ENCODE peak calls at places on chromosome 10, in seven cellular contexts. C, Z, U, N, Y, H and P are unnamed samples.

GRCh38 chr10:28012990-28013389 is 14.1 kb upstream of the ODAD2 start:
- DNase-seq in C (no peak), Z (no peak), U (no peak), N (no peak), Y (no peak), H (no peak), P (no peak)

GRCh38 chr10:129496995-129497394 is 30.0 kb downstream of the MGMT start:
- DNase-seq in C (no peak), Z (no peak), U (no peak), N (no peak), Y (no peak), H (no peak), P (no peak)

GRCh38 chr10:28668363-28669226 is 8.7 kb upstream of the BAMBI start:
- DNase-seq in C (no peak), Z (peak; percentile 77), U (peak; percentile 56), N (no peak), Y (peak; percentile 62), H (peak; percentile 83), P (peak; percentile 93)

GRCh38 chr10:129909531-129910286 is 54.4 kb downstream of the EBF3 start:
- DNase-seq in C (no peak), Z (no peak), U (no peak), N (no peak), Y (no peak), H (no peak), P (no peak)

GRCh38 chr10:34024708-34025425 is 690.4 kb upstream of the NRP1 start:
- DNase-seq in C (no peak), Z (peak; percentile 43), U (no peak), N (no peak), Y (no peak), H (peak; percentile 62), P (peak; percentile 65)

GRCh38 chr10:113360870-113361269 is 192.0 kb upstream of the HABP2 start:
- DNase-seq in C (no peak), Z (no peak), U (no peak), N (no peak), Y (no peak), H (no peak), P (no peak)

GRCh38 chr10:72688208-72688651 is 3.7 kb upstream of the MCU start:
- DNase-seq in C (no peak), Z (no peak), U (peak; percentile 73), N (peak; percentile 95), Y (peak; percentile 77), H (no peak), P (peak; percentile 20)

GRCh38 chr10:97551271-97551670 is 21.3 kb upstream of the ANKRD2 start:
- DNase-seq in C (no peak), Z (no peak), U (no peak), N (no peak), Y (no peak), H (no peak), P (no peak)

GRCh38 chr10:19816420-19817250 is at the start of gene PLXDC2:
- DNase-seq in C (peak; percentile 44), Z (peak; percentile 51), U (peak; percentile 59), N (peak; percentile 36), Y (peak; percentile 68), H (peak; percentile 79), P (peak; percentile 88)

GRCh38 chr10:62250594-62251198 is 17.9 kb downstream of the RTKN2 start:
- DNase-seq in C (no peak), Z (no peak), U (peak; percentile 48), N (peak; percentile 82), Y (peak; percentile 64), H (no peak), P (no peak)

GRCh38 chr10:133035952-133036351 is 51.8 kb upstream of the ADGRA1 start:
- DNase-seq in C (no peak), Z (no peak), U (no peak), N (no peak), Y (no peak), H (no peak), P (no peak)
- H2BK120ac ChIP-seq in C (no peak overlapping the region), Z (no peak overlapping the region), U (no peak overlapping the region), N (no peak overlapping the region), Y (no peak overlapping the region), H (no peak overlapping the region), P (no peak overlapping the region)

DNA sequence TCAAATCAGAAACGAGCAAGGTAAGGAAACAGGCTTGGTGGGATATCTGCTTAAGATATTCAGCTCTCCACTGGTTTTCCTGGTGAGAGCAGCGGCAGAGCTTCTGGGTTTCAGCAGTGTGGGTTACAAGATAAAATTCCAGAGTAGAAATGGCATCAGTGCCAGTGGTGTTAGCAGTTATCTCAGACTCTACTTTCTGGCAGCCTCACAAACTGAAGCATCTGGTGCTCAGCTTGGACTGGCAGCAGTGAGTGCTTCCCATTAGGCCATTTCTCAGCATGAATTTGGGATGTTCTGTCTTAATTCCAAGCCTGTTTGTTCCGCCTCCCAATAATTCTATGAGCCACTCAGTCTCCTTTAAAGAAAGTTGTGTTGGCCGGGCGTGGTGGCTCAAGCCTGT is 6.9 kb upstream of the GSTO2 start:
- DNase-seq in C (no peak), Z (no peak), U (no peak), N (no peak), Y (no peak), H (no peak), P (peak; percentile 35)
- H3K27ac ChIP-seq in C (no peak overlapping the region), Z (no peak overlapping the region), U (no peak overlapping the region), N (no peak overlapping the region), Y (no peak overlapping the region), H (no peak overlapping the region), P (no peak overlapping the region)

DNA sequence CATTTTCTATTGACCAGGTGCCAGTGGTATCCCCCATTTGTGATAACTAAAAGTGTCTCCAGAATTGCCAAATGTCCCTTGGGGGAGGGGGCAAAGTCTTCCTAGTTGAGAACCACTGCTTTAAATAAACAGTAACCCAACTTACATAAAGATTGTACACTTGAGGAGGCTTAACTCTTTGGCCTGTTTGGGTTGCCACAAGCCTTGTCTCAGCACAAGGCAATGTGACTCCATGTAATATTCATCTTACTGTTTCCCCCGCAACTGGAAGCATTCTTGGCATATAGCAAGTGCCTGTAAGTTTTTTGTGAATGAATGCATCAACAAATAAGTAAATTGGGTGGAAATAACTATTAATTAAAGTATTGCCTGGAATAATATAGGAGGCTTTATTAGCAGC is 108.3 kb downstream of the ANK3 start:
- DNase-seq in C (no peak), Z (no peak), U (peak; percentile 83), N (peak; percentile 80), Y (no peak), H (no peak), P (no peak)
- H2BK120ac ChIP-seq in C (no peak overlapping the region), Z (no peak overlapping the region), U (no peak overlapping the region), N (no peak overlapping the region), Y (no peak overlapping the region), H (no peak overlapping the region), P (no peak overlapping the region)

DNA sequence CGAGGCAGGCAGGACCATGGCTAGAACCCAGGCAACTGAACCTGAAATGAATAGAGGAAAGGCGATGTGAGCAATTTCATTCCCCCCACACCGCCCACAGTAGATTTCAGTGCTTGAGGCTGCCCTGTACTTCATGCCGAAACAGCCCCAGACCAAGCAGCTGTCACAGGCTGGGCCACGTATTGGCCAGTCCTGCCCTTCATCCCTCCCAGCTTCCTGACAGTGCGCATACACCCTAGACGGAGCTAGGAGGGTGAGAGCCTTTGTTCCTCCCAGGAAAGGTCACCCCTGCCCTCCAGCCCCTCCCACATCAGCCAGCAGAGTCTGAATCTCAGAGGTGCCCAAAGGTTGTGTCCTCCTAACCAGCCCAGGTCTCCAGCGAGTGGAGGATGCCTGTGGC is 98.8 kb downstream of the ZMIZ1 start:
- DNase-seq in C (no peak), Z (no peak), U (no peak), N (no peak), Y (no peak), H (no peak), P (no peak)
- H3K27ac ChIP-seq in C (no peak overlapping the region), Z (no peak overlapping the region), U (no peak overlapping the region), N (no peak overlapping the region), Y (no peak overlapping the region), H (no peak overlapping the region), P (no peak overlapping the region)

GRCh38 chr10:127028556-127028955 is 123.3 kb downstream of the DOCK1 start:
- DNase-seq in C (no peak), Z (no peak), U (no peak), N (no peak), Y (no peak), H (no peak), P (no peak)
- H2BK120ac ChIP-seq in C (no peak overlapping the region), Z (no peak overlapping the region), U (no peak overlapping the region), N (no peak overlapping the region), Y (no peak overlapping the region), H (no peak overlapping the region), P (no peak overlapping the region)

DNA sequence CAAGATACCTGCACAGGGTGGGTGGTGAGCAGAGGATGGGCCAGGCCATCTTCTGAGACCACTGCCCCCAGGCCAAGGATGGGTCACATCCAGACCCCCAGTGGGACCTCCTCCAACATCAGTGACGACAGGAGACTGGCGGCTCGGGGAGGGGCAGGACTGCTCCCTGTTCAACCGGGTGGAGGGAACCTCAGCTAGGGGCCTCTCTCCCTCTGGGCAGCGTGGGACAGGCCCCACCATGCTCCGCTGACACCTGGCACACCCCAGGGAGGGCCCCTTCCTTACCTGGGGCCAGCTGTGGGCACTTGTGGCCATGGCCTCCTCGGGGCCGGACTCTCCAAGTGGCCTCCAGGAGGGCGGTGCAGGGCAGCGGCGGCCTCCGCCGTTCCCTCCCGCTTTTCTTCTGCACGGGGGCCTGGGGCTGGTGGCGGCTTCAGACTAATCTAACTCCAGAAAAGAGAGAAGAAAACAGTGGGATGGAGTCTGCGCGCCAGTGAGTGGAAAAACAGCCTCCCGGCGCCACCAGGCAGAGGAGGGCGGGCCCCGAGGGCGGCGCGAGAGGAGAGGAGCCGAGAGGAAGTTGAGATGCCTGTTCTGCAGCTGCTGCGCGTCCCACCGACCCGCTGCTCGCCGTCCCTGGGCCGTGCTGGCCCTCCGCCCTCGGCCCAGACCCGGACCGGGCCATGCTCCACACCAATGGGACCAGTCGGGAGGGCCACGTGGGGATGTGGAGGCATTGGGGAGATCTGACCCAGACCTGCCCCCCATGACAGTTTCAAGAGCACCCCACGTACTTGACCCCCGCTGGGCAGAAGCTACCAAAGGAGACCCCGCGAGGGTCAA is at the start of gene CALHM2:
- DNase-seq in C (peak; percentile 43), Z (peak; percentile 72), U (peak; percentile 68), N (peak; percentile 41), Y (peak; percentile 88), H (peak; percentile 72), P (peak; percentile 73)
- H3K27ac ChIP-seq in C (peak within 1 kb of the TSS; percentile 23), Z (no peak within 1 kb of the TSS), U (no peak within 1 kb of the TSS), N (peak within 1 kb of the TSS; percentile 25), Y (peak within 1 kb of the TSS; percentile 2), H (no peak within 1 kb of the TSS), P (peak within 1 kb of the TSS; percentile 28)

DNA sequence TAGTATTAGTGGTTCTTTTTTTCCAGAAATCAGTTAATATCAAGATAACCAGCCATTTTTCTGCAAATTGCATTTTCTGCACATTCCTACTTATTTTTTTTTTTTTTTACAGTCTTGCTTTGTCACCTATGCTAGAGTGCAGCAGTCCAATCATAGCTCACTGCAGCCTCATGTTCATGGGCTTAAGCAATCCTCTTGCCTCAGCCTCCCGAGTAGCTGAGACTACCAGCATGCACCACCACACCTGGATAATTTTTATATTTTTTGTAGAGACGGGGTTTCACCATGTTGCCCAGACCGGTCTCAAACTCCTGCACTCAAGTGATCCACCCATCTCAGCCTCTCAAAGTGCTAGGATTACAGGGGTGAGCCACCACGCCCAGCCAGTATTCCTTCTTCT is 38.0 kb upstream of the ARHGAP12 start:
- DNase-seq in C (no peak), Z (no peak), U (no peak), N (no peak), Y (peak; percentile 80), H (no peak), P (no peak)
- H2BK120ac ChIP-seq in C (no peak overlapping the region), Z (no peak overlapping the region), U (no peak overlapping the region), N (no peak overlapping the region), Y (no peak overlapping the region), H (no peak overlapping the region), P (no peak overlapping the region)

DNA sequence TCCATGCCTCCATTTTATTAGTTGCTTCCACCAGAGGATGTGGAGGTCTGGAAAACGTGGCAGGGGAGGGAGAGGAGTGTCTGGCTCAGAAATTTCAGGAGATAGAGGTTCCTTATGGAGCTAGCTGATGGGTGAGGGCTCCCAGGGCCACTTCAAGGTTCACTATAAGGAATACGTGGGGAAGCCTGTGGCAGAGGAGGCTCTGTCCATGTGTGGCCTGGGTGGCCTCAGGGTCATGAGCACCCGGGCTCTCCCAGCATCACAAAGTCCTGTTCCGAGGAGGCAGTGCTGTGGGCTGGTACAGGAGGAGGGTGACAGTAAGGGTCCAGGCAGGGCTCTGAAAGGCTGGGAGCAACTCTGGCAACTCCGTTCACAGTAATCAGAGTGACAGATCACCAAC is 24.6 kb downstream of the ARHGAP22 start:
- DNase-seq in C (no peak), Z (peak; percentile 18), U (no peak), N (no peak), Y (no peak), H (no peak), P (no peak)
- H3K27ac ChIP-seq in C (no peak overlapping the region), Z (no peak overlapping the region), U (no peak overlapping the region), N (no peak overlapping the region), Y (no peak overlapping the region), H (no peak overlapping the region), P (no peak overlapping the region)